ENCODE peak calls at places on chromosome 15, in five cellular contexts. E is HCT116, P is RWPE2, V is heart right ventricle, U is heart left ventricle. R is an unnamed sample.

GRCh38 chr15:62920569-62921502 is 121.7 kb upstream of the TPM1 start:
- ATAC-seq in E (no peak), P (peak; percentile 84), V (peak; percentile 68), U (peak; percentile 94), R (peak; percentile 78)

GRCh38 chr15:29656636-29657475 is 165.4 kb downstream of the TJP1 start:
- ATAC-seq in E (peak; percentile 99), P (peak; percentile 99), V (no peak), U (peak; percentile 38), R (no peak)

GRCh38 chr15:57085267-57085666 is 166.8 kb downstream of the TCF12 start:
- ATAC-seq in E (no peak), P (peak; percentile 27), V (no peak), U (no peak), R (no peak)

GRCh38 chr15:67761343-67761742 is 64.0 kb upstream of the SKOR1 start:
- ATAC-seq in E (no peak), P (no peak), V (no peak), U (no peak), R (no peak)

GRCh38 chr15:44883219-44883900 is 73.1 kb upstream of the TERB2 start:
- ATAC-seq in E (no peak), P (no peak), V (no peak), U (no peak), R (no peak)

GRCh38 chr15:99153026-99153535 is 48.2 kb downstream of the SYNM start:
- ATAC-seq in E (no peak), P (no peak), V (no peak), U (no peak), R (no peak)

GRCh38 chr15:74573987-74574386 is 33.0 kb downstream of the ARID3B start:
- ATAC-seq in E (no peak), P (peak; percentile 38), V (no peak), U (no peak), R (no peak)

GRCh38 chr15:58552505-58553364 is 120.9 kb downstream of the LIPC start:
- ATAC-seq in E (no peak), P (no peak), V (no peak), U (no peak), R (no peak)

GRCh38 chr15:41983221-41983620 is 10.9 kb upstream of the EHD4 start:
- ATAC-seq in E (no peak), P (no peak), V (no peak), U (no peak), R (no peak)

GRCh38 chr15:59997070-59997701 is 6.9 kb upstream of the FOXB1 start:
- ATAC-seq in E (no peak), P (peak; percentile 55), V (no peak), U (no peak), R (no peak)

GRCh38 chr15:88621789-88622604 is 857 bp downstream of the AEN start:
- ATAC-seq in E (no peak), P (no peak), V (no peak), U (no peak), R (no peak)

GRCh38 chr15:51024735-51025453 is 69.8 kb downstream of the TNFAIP8L3 start:
- ATAC-seq in E (no peak), P (peak; percentile 96), V (no peak), U (no peak), R (no peak)

GRCh38 chr15:26352406-26352805 is 420.5 kb downstream of the GABRB3 start:
- ATAC-seq in E (no peak), P (no peak), V (no peak), U (no peak), R (no peak)

GRCh38 chr15:87878161-87878560 is 378.4 kb downstream of the NTRK3 start:
- ATAC-seq in E (no peak), P (no peak), V (no peak), U (no peak), R (no peak)

GRCh38 chr15:83044156-83044555 is 22.9 kb downstream of the BTBD1 start:
- ATAC-seq in E (no peak), P (no peak), V (no peak), U (no peak), R (no peak)

GRCh38 chr15:83036253-83036652 is 24.8 kb upstream of the C15orf40 start:
- ATAC-seq in E (no peak), P (no peak), V (no peak), U (no peak), R (no peak)

GRCh38 chr15:83039206-83039605 is 27.8 kb upstream of the C15orf40 start:
- ATAC-seq in E (no peak), P (no peak), V (no peak), U (no peak), R (no peak)
- H3K36me3 ChIP-seq in E (peaks cover 29% of the 10 kb centered on the region), P (peaks cover 89% of the 10 kb centered on the region), V (no peaks in the 10 kb centered on the region), U (peaks cover 57% of the 10 kb centered on the region), R (peaks cover 46% of the 10 kb centered on the region)

GRCh38 chr15:65172531-65172930 is 12.6 kb downstream of the CLPX start:
- ATAC-seq in E (no peak), P (no peak), V (no peak), U (no peak), R (no peak)

GRCh38 chr15:65171428-65171827 is 13.7 kb downstream of the CLPX start:
- ATAC-seq in E (no peak), P (no peak), V (no peak), U (no peak), R (no peak)

GRCh38 chr15:65177901-65178300 is 7.2 kb downstream of the CLPX start:
- ATAC-seq in E (no peak), P (peak; percentile 90), V (no peak), U (no peak), R (no peak)

GRCh38 chr15:65174491-65174890 is 10.7 kb downstream of the CLPX start:
- ATAC-seq in E (no peak), P (no peak), V (no peak), U (no peak), R (no peak)

GRCh38 chr15:65175511-65175910 is 9.6 kb downstream of the CLPX start:
- ATAC-seq in E (no peak), P (no peak), V (no peak), U (no peak), R (no peak)
- H3K36me3 ChIP-seq in E (peaks cover 32% of the 10 kb centered on the region), P (peaks cover 85% of the 10 kb centered on the region), V (peaks cover 2% of the 10 kb centered on the region), U (peaks cover 95% of the 10 kb centered on the region), R (peaks cover 3% of the 10 kb centered on the region)

GRCh38 chr15:101038327-101039003 is 119.3 kb downstream of the LRRK1 start:
- ATAC-seq in E (no peak), P (no peak), V (no peak), U (no peak), R (no peak)
- H3K36me3 ChIP-seq in E (peaks cover 3% of the 10 kb centered on the region), P (peaks cover 28% of the 10 kb centered on the region), V (no peaks in the 10 kb centered on the region), U (peaks cover 2% of the 10 kb centered on the region), R (no peaks in the 10 kb centered on the region)

DNA sequence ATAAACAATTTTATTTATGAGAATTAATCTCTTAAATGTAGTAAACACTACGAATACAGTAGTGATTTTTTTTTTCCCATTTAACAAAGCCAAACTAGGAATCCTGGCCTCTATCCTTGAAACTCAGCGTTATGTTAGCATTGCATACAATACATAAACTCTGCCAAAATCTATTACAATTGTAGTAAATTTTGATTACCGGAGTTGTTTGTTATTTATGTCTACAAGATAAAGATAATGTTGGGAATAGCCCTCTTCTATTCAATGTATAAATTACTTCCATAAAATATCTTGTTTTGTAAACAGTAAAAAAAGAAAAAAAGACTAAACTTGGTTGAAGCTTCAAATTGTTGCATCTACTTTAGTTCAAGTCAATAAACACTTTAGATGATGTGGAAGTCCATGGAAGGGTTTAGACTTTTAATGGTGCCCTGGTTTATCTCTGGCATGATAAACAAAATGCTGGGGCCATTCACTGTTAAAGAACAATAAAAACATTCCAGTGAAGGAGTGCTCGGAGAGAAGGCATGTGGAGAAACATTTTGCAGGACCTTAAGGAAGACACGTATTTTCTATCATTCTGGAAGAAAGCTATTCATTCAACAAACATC is 77.3 kb upstream of the NR2F2 start:
- ATAC-seq in E (no peak), P (no peak), V (no peak), U (no peak), R (no peak)
- H3K36me3 ChIP-seq in E (no peaks in the 10 kb centered on the region), P (no peaks in the 10 kb centered on the region), V (no peaks in the 10 kb centered on the region), U (peaks cover 9% of the 10 kb centered on the region), R (peaks cover 40% of the 10 kb centered on the region)

GRCh38 chr15:85744636-85745422 is 49.9 kb downstream of the KLHL25 start:
- ATAC-seq in E (no peak), P (no peak), V (no peak), U (no peak), R (no peak)

GRCh38 chr15:85748729-85749128 is 46.0 kb downstream of the KLHL25 start:
- ATAC-seq in E (no peak), P (no peak), V (no peak), U (no peak), R (no peak)

GRCh38 chr15:85748176-85748575 is 46.5 kb downstream of the KLHL25 start:
- ATAC-seq in E (no peak), P (no peak), V (no peak), U (no peak), R (no peak)

GRCh38 chr15:85745525-85745924 is 49.2 kb downstream of the KLHL25 start:
- ATAC-seq in E (no peak), P (no peak), V (no peak), U (no peak), R (no peak)

GRCh38 chr15:85746641-85747040 is 48.1 kb downstream of the KLHL25 start:
- ATAC-seq in E (no peak), P (no peak), V (no peak), U (no peak), R (no peak)
- H3K36me3 ChIP-seq in E (no peaks in the 10 kb centered on the region), P (peaks cover 52% of the 10 kb centered on the region), V (peaks cover 11% of the 10 kb centered on the region), U (peaks cover 77% of the 10 kb centered on the region), R (peaks cover 5% of the 10 kb centered on the region)

GRCh38 chr15:70505971-70506887 is 257.1 kb downstream of the UACA start:
- ATAC-seq in E (peak; percentile 4), P (no peak), V (no peak), U (no peak), R (no peak)
- H3K36me3 ChIP-seq in E (no peaks in the 10 kb centered on the region), P (no peaks in the 10 kb centered on the region), V (no peaks in the 10 kb centered on the region), U (no peaks in the 10 kb centered on the region), R (no peaks in the 10 kb centered on the region)

R was measured in gastroesophageal sphincter.